ENCODE peak calls at places on chromosomes 12 and 14, in seven cellular contexts. E, F, Q, I, V, X and L are unnamed samples.

GRCh38 chr14:93011650-93012317 is 88.8 kb downstream of the CHGA start:
- DNase-seq in F (no peak), E (peak), V (no peak), I (no peak), X (peak), Q (peak), L (peak)

GRCh38 chr12:62308201-62308600 is 48.0 kb downstream of the USP15 start:
- DNase-seq in F (no peak), V (no peak), Q (no peak), X (no peak), I (no peak), E (no peak), L (no peak)

GRCh38 chr12:53101931-53102781 is 1.1 kb upstream of the SOAT2 start:
- DNase-seq in I (no peak), Q (no peak), V (no peak), F (no peak), X (no peak), E (no peak), L (no peak)

GRCh38 chr14:75610839-75611238 is 32.4 kb downstream of the FLVCR2 start:
- DNase-seq in Q (no peak), X (no peak), F (no peak), V (peak), E (no peak), I (no peak), L (no peak)

GRCh38 chr14:50011242-50011641 is 105.1 kb downstream of the VCPKMT start:
- DNase-seq in E (no peak), Q (no peak), V (no peak), X (no peak), I (no peak), F (no peak), L (no peak)

GRCh38 chr14:34043627-34044372 is 92.9 kb upstream of the EGLN3 start:
- DNase-seq in F (no peak), I (no peak), Q (no peak), X (no peak), E (no peak), V (peak), L (no peak)

GRCh38 chr12:103538397-103538796 is 42.6 kb upstream of the C12orf42 start:
- DNase-seq in F (no peak), X (no peak), Q (no peak), E (no peak), I (no peak), V (peak), L (no peak)

GRCh38 chr14:100680439-100681051 is 46.1 kb upstream of the DLK1 start:
- DNase-seq in F (no peak), X (peak), V (no peak), Q (no peak), E (no peak), I (no peak), L (no peak)

GRCh38 chr14:60095781-60096450 is 4.2 kb downstream of the PCNX4 start:
- DNase-seq in Q (no peak), I (no peak), V (peak), E (no peak), F (peak), X (no peak), L (no peak)

GRCh38 chr12:3035815-3036702 is 41.1 kb upstream of the TSPAN9 start:
- DNase-seq in I (no peak), X (no peak), F (no peak), V (no peak), E (peak), Q (peak), L (no peak)